ENCODE peak calls at places on chromosomes 7 and 10, in four cellular contexts. Y, Q, D and T are unnamed samples.
A peak's percentile ranks its signal among the peaks of the same experiment; 100 is the strongest.

GRCh38 chr7:1025747-1026581 is 18.4 kb upstream of the GPR146 start:
- DNase-seq in D (no peak), Q (no peak), Y (no peak), T (peak; percentile 84)

GRCh38 chr10:47033541-47034270 is 122.5 kb downstream of the PTPN20 start:
- DNase-seq in Q (no peak), D (no peak), Y (no peak), T (no peak)

GRCh38 chr10:33113111-33113856 is 155.3 kb upstream of the ITGB1 start:
- DNase-seq in Q (no peak), D (no peak), Y (no peak), T (no peak)

GRCh38 chr7:80288175-80289122 is 153.8 kb downstream of the GNAI1 start:
- DNase-seq in D (no peak), Q (no peak), Y (no peak), T (no peak)

GRCh38 chr7:93226310-93226709 is at the start of gene HEPACAM2:
- DNase-seq in D (no peak), Y (no peak), Q (no peak), T (no peak)

GRCh38 chr7:91425149-91425548 is 160.9 kb downstream of the FZD1 start:
- DNase-seq in D (no peak), Y (no peak), Q (no peak), T (no peak)

GRCh38 chr7:79236352-79237028 is 217.0 kb downstream of the MAGI2 start:
- DNase-seq in Y (no peak), D (no peak), Q (peak; percentile 21), T (no peak)

GRCh38 chr10:73183882-73184281 is 16.0 kb downstream of the FAM149B1 start:
- DNase-seq in Q (no peak), Y (no peak), D (no peak), T (no peak)

GRCh38 chr10:1327759-1328158 is 271.6 kb downstream of the WDR37 start:
- DNase-seq in Q (no peak), D (no peak), Y (no peak), T (no peak)

GRCh38 chr7:48168159-48168558 is 3.1 kb upstream of the ABCA13 start:
- DNase-seq in Q (peak; percentile 24), D (no peak), Y (no peak), T (no peak)

GRCh38 chr7:36810032-36810431 is 85.7 kb upstream of the AOAH start:
- DNase-seq in Y (no peak), Q (no peak), D (no peak), T (no peak)

GRCh38 chr10:48406204-48406603 is 99.7 kb downstream of the MAPK8 start:
- DNase-seq in D (no peak), Q (peak; percentile 75), Y (no peak), T (no peak)

GRCh38 chr10:85847085-85847484 is 519.5 kb downstream of the GRID1 start:
- DNase-seq in D (no peak), Q (no peak), Y (no peak), T (no peak)

GRCh38 chr10:30028006-30028441 is 31.4 kb downstream of the JCAD start:
- DNase-seq in Y (no peak), D (no peak), Q (peak; percentile 75), T (no peak)

GRCh38 chr7:81244213-81244612 is 325.4 kb upstream of the SEMA3C start:
- DNase-seq in Y (no peak), Q (peak; percentile 53), D (no peak), T (no peak)

GRCh38 chr7:75861636-75862035 is 17.2 kb upstream of the RHBDD2 start:
- DNase-seq in D (no peak), Y (no peak), Q (no peak), T (no peak)

GRCh38 chr7:25894002-25894901 is 257.7 kb upstream of the NFE2L3 start:
- DNase-seq in Q (peak; percentile 38), Y (no peak), D (no peak), T (no peak)

GRCh38 chr10:71285180-71285545 is 33.9 kb upstream of the SLC29A3 start:
- DNase-seq in Y (no peak), Q (peak; percentile 63), D (no peak), T (no peak)

GRCh38 chr7:45171946-45172345 is 14.4 kb downstream of the RAMP3 start:
- DNase-seq in Y (no peak), Q (no peak), D (no peak), T (no peak)

GRCh38 chr10:132477398-132478340 is 59.9 kb upstream of the INPP5A start:
- DNase-seq in Q (no peak), D (no peak), Y (no peak), T (no peak)